ENCODE peak calls at places on chromosomes 4 and X, in five cellular contexts. M, U, C, A and L are unnamed samples.
A peak's percentile ranks its signal among the peaks of the same experiment; 100 is the strongest.

GRCh38 chr4:37471971-37472370 is 214.2 kb downstream of the RELL1 start:
- DNase-seq in C (no peak), M (no peak), U (no peak), A (no peak), L (peak; percentile 97)

GRCh38 chrX:93454509-93454908 is 218.9 kb downstream of the NAP1L3 start:
- DNase-seq in A (no peak), U (no peak), C (no peak), M (no peak), L (no peak)

GRCh38 chr4:150960818-150961217 is 54.3 kb downstream of the LRBA start:
- DNase-seq in M (no peak), C (peak; percentile 64), A (peak; percentile 41), U (peak; percentile 35), L (peak; percentile 8)

GRCh38 chr4:95550566-95550965 is 1.8 kb upstream of the UNC5C start:
- DNase-seq in U (no peak), C (no peak), M (no peak), A (no peak), L (no peak)

GRCh38 chr4:38675167-38676121 is 11.4 kb downstream of the KLF3 start:
- DNase-seq in U (peak; percentile 73), M (peak; percentile 79), C (peak; percentile 89), A (peak; percentile 68), L (peak; percentile 95)

GRCh38 chr4:187127456-187127855 is 403.8 kb upstream of the FAT1 start:
- DNase-seq in M (no peak), A (peak; percentile 14), C (no peak), U (no peak), L (no peak)

GRCh38 chr4:3257125-3257690 is 8.2 kb downstream of the MSANTD1 start:
- DNase-seq in C (no peak), A (peak; percentile 24), M (no peak), U (no peak), L (peak; percentile 3)

GRCh38 chrX:45515262-45516215 is 314.9 kb upstream of the DIPK2B start:
- DNase-seq in A (peak; percentile 98), C (peak; percentile 72), U (peak; percentile 20), M (peak; percentile 87), L (peak; percentile 70)

GRCh38 chr4:84995386-84995785 is 28.9 kb upstream of the WDFY3 start:
- DNase-seq in U (no peak), A (no peak), C (no peak), M (peak; percentile 58), L (peak; percentile 95)

GRCh38 chrX:76454456-76454927 is 27.0 kb downstream of the MAGEE1 start:
- DNase-seq in U (peak; percentile 6), A (peak; percentile 23), C (peak; percentile 24), M (peak; percentile 2), L (no peak)

GRCh38 chr4:71198958-71199357 is 139.9 kb upstream of the SLC4A4 start:
- DNase-seq in M (no peak), A (no peak), U (no peak), C (no peak), L (no peak)

GRCh38 chrX:72569786-72570185 is 2.9 kb downstream of the HDAC8 start:
- DNase-seq in C (no peak), M (peak; percentile 92), A (peak; percentile 67), U (no peak), L (no peak)

GRCh38 chr4:180932365-180933001 is 1310.7 kb upstream of the TENM3 start:
- DNase-seq in C (no peak), U (no peak), A (no peak), M (no peak), L (no peak)

GRCh38 chr4:40842725-40843401 is 93.1 kb downstream of the NSUN7 start:
- DNase-seq in A (no peak), M (no peak), C (no peak), U (no peak), L (peak; percentile 36)
- H3K27ac ChIP-seq in A (no peak overlapping the region), M (no peak overlapping the region), C (no peak overlapping the region), U (peak overlapping the region; percentile 12), L (no peak overlapping the region)

DNA sequence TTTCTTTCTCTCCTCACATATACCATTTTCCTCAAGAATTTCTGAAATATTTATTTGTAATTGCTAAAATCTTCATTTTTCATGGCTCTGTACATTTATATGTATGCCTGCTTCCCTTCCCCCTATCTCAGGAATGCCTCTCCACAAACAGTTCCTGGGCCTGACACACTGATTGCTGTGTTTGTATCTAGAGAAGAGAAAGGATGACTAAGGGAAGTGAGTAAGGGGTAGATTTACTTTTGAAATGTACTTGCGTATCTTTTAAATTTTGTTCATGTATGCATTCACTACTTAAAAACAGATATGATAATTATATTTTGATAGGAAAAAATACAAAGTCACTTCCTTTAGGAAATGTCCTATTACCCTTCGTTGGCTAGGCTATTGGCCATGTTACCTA is 790.8 kb downstream of the PCDH18 start:
- DNase-seq in U (no peak), C (no peak), M (peak; percentile 38), A (no peak), L (no peak)
- H3K27ac ChIP-seq in U (no peak overlapping the region), C (no peak overlapping the region), M (no peak overlapping the region), A (no peak overlapping the region), L (no peak overlapping the region)

DNA sequence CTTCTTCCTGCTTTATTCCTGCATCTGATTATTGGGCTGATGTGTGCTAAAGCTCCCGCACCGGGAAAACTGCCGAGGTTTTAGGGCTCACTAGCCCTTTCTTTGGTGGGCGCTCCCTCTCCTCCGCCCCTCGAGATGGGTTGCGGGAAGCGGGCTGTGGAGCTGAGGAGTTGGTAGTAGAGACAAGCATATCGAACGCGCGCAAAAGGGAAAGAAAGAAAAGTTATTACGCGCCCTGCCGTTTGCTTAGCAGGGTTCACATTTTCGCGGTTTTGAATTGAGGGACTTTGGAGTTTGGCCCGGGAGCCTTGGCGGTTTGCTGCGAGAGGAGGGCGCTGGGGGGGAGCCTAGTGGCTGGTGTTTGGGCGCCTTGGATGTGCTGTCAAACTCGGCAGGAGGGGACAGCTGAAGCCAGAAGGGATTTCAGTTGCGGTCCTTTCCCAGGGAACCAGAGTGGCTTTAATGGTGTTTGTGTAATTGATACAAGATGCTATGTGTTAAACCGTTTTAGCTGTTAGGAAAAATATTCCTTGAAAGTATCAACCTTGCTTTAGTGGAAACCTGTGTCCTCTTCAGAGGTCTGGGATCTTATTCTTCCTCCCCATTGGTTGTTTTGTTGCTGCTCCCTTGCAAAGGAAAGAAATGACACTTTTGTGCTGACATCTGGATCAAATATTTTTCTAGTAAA is 1.1 kb downstream of the GAB1 start:
- DNase-seq in A (peak; percentile 42), U (peak; percentile 37), C (peak; percentile 60), M (peak; percentile 67), L (no peak)
- H3K27ac ChIP-seq in A (peak overlapping the region; percentile 2), U (peak overlapping the region; percentile 90), C (peak overlapping the region; percentile 70), M (peak overlapping the region; percentile 72), L (no peak overlapping the region)

DNA sequence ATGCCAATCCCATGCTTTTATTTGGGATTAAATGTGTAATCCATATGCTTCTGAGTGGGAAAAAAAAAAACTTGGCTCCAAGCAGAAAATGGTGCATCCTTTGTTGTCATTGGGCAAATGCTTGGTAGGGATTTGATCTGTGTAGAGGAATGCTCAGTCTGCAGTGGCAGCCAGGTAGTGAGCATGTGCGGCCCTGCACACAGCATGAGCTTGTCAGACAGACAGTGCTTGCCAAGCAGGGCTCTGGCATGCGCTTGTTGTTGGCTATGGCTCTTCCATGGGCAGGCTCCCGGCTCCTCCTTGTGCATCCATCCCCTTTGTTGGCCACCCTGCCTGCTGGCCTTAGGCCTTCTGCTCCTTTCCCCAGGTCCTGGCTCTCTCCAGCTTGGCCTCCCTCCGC is 130.3 kb downstream of the GPR143 start:
- DNase-seq in C (no peak), M (no peak), A (no peak), U (no peak), L (no peak)
- H3K27ac ChIP-seq in C (no peak overlapping the region), M (no peak overlapping the region), A (no peak overlapping the region), U (no peak overlapping the region), L (no peak overlapping the region)

GRCh38 chr4:185309770-185310169 is 86.0 kb downstream of the LRP2BP start:
- DNase-seq in U (no peak), A (no peak), C (no peak), M (no peak), L (no peak)

GRCh38 chr4:185304541-185304940 is 91.2 kb downstream of the LRP2BP start:
- DNase-seq in C (no peak), A (no peak), M (no peak), U (no peak), L (no peak)

GRCh38 chr4:185305979-185306442 is 89.7 kb downstream of the LRP2BP start:
- DNase-seq in M (peak; percentile 99), U (no peak), C (no peak), A (peak; percentile 99), L (peak; percentile 97)

GRCh38 chr4:185307136-185307950 is 88.4 kb downstream of the LRP2BP start:
- DNase-seq in A (peak; percentile 92), C (no peak), M (peak; percentile 63), U (no peak), L (peak; percentile 94)

DNA sequence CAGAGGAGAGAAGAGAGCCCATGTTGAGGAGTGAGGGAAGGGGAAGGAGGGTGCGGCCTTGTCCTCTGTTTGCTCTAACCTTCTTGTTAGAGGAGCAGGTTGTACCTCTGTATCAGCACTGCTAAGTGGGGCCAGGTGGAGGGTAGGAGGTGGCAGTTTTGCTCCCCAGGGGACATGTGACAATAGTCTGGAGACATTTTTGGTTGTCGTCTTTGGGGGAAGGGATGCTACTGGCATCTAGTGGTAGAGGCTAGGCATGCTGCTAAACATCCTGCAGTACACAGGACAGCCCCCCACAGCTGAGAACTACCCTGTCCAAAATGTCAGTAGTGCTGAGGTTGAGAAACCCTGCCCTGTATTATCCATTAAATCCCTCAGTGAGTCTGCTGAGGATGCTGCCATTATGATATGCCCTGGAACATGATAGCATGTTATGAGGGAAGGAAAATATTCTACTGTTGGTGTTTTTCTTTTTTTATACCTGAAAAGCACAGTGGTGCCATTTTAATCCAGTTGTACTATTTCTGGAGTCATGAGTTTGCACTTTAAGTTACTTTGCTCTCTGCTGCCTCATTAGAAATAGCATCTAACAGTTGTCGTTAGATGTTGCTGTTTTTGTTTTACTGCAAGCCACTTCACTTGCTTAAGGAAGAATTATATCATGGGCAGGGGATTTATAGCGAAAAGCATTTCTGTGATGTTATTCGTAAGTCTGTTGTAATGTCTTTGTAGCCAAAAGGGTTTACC is 90.6 kb downstream of the LRP2BP start:
- DNase-seq in C (peak; percentile 58), U (peak; percentile 28), A (peak; percentile 26), M (peak; percentile 39), L (no peak)
- H3K27ac ChIP-seq in C (no peak overlapping the region), U (no peak overlapping the region), A (peak overlapping the region; percentile 100), M (peak overlapping the region; percentile 58), L (no peak overlapping the region)

DNA sequence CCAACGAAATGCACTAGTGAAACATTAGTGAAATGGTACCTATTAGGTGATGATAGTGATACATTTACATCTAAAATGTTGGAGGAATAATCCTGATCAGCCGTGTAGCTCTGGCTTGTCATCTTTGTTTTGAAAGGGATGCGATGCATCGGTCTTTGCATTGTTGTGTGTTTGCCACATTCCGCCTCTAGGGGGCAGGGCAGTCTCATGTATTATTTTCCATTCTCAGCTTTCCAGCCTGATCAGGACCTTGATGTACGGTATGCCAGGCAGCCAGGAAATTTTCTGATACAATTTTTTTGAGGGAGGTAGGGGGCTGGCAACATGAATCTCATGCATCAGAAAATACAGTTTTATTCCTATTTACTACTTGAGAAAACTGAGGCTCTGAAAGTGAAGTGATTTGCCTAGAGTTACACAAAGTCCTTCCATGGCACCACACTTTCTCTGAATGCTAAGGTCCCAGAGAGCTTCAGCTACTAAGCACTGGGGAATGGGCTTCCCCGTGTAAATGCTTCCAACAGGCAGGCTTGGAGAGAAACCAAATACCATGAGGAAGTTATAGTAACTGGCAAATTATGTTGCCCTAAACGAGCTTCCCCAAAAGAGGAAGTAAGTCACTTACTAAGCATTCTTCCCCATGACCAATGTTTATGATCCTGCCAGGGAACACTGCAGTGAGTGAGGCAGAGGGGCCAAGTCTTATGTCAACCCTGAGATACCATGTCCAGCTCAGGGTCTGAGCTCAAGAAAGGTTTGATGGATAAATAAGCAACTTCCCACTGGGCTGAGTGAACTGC is 31.8 kb upstream of the IQSEC2 start:
- DNase-seq in A (peak; percentile 44), C (peak; percentile 70), U (peak; percentile 76), M (peak; percentile 62), L (peak; percentile 82)
- H3K27ac ChIP-seq in A (no peak overlapping the region), C (no peak overlapping the region), U (no peak overlapping the region), M (no peak overlapping the region), L (no peak overlapping the region)